ENCODE peak calls at places on chromosomes 5 and 9, in six cellular contexts. One of them, this sample, is unnamed.

GRCh38 chr5:154829589-154830218 is 20.7 kb downstream of the FAXDC2 start:
- DNase-seq in lower leg skin: no peak
- DNase-seq in skeletal muscle cell: no peak
- DNase-seq in GM23338: no peak
- DNase-seq in WERI-Rb-1: no peak
- DNase-seq in pancreas: no peak
- DNase-seq in this sample: no peak

GRCh38 chr5:105475401-105475800 is 1912.8 kb upstream of the NUDT12 start:
- DNase-seq in lower leg skin: no peak
- DNase-seq in skeletal muscle cell: no peak
- DNase-seq in GM23338: no peak
- DNase-seq in WERI-Rb-1: no peak
- DNase-seq in pancreas: peak; percentile 33
- DNase-seq in this sample: no peak

GRCh38 chr9:126122901-126123616 is 203.6 kb upstream of the MVB12B start:
- DNase-seq in lower leg skin: peak; percentile 46
- DNase-seq in skeletal muscle cell: no peak
- DNase-seq in GM23338: no peak
- DNase-seq in WERI-Rb-1: no peak
- DNase-seq in pancreas: no peak
- DNase-seq in this sample: no peak

GRCh38 chr5:178624626-178625546 is 2.0 kb downstream of the CLK4 start:
- DNase-seq in lower leg skin: no peak
- DNase-seq in skeletal muscle cell: no peak
- DNase-seq in GM23338: peak; percentile 32
- DNase-seq in WERI-Rb-1: no peak
- DNase-seq in pancreas: no peak
- DNase-seq in this sample: peak; percentile 7

GRCh38 chr5:117657591-117657990 is 1083.0 kb upstream of the SEMA6A start:
- DNase-seq in lower leg skin: no peak
- DNase-seq in skeletal muscle cell: peak; percentile 62
- DNase-seq in GM23338: no peak
- DNase-seq in WERI-Rb-1: no peak
- DNase-seq in pancreas: no peak
- DNase-seq in this sample: no peak

GRCh38 chr5:147616401-147616800 is 106.5 kb upstream of the DPYSL3 start:
- DNase-seq in lower leg skin: no peak
- DNase-seq in skeletal muscle cell: no peak
- DNase-seq in GM23338: no peak
- DNase-seq in WERI-Rb-1: no peak
- DNase-seq in pancreas: no peak
- DNase-seq in this sample: no peak

GRCh38 chr9:18071651-18072060 is 402.3 kb upstream of the ADAMTSL1 start:
- DNase-seq in lower leg skin: no peak
- DNase-seq in skeletal muscle cell: no peak
- DNase-seq in GM23338: no peak
- DNase-seq in WERI-Rb-1: no peak
- DNase-seq in pancreas: no peak
- DNase-seq in this sample: no peak

GRCh38 chr9:5608298-5609254 is 20.3 kb upstream of the RIC1 start:
- DNase-seq in lower leg skin: no peak
- DNase-seq in skeletal muscle cell: no peak
- DNase-seq in GM23338: no peak
- DNase-seq in WERI-Rb-1: no peak
- DNase-seq in pancreas: no peak
- DNase-seq in this sample: peak; percentile 62

GRCh38 chr5:120239076-120239475 is 225.0 kb upstream of the PRR16 start:
- DNase-seq in lower leg skin: no peak
- DNase-seq in skeletal muscle cell: no peak
- DNase-seq in GM23338: no peak
- DNase-seq in WERI-Rb-1: no peak
- DNase-seq in pancreas: no peak
- DNase-seq in this sample: no peak

GRCh38 chr9:122797316-122798033 is 2.4 kb upstream of the OR1K1 start:
- DNase-seq in lower leg skin: peak; percentile 42
- DNase-seq in skeletal muscle cell: no peak
- DNase-seq in GM23338: no peak
- DNase-seq in WERI-Rb-1: no peak
- DNase-seq in pancreas: no peak
- DNase-seq in this sample: no peak

GRCh38 chr5:101728933-101729332 is 567.2 kb downstream of the SLCO4C1 start:
- DNase-seq in lower leg skin: no peak
- DNase-seq in skeletal muscle cell: no peak
- DNase-seq in GM23338: peak; percentile 60
- DNase-seq in WERI-Rb-1: no peak
- DNase-seq in pancreas: no peak
- DNase-seq in this sample: peak; percentile 9

GRCh38 chr9:132497731-132498130 is 84.7 kb upstream of the BARHL1 start:
- DNase-seq in lower leg skin: no peak
- DNase-seq in skeletal muscle cell: no peak
- DNase-seq in GM23338: no peak
- DNase-seq in WERI-Rb-1: no peak
- DNase-seq in pancreas: no peak
- DNase-seq in this sample: no peak

GRCh38 chr5:1748271-1748670 is 51.4 kb downstream of the MRPL36 start:
- DNase-seq in lower leg skin: peak; percentile 53
- DNase-seq in skeletal muscle cell: no peak
- DNase-seq in GM23338: no peak
- DNase-seq in WERI-Rb-1: no peak
- DNase-seq in pancreas: peak; percentile 22
- DNase-seq in this sample: no peak

GRCh38 chr9:134564431-134565170 is 77.0 kb upstream of the COL5A1 start:
- DNase-seq in lower leg skin: peak; percentile 68
- DNase-seq in skeletal muscle cell: peak; percentile 58
- DNase-seq in GM23338: no peak
- DNase-seq in WERI-Rb-1: no peak
- DNase-seq in pancreas: no peak
- DNase-seq in this sample: no peak

GRCh38 chr9:130718576-130718975 is 25.0 kb downstream of the EXOSC2 start:
- DNase-seq in lower leg skin: no peak
- DNase-seq in skeletal muscle cell: no peak
- DNase-seq in GM23338: no peak
- DNase-seq in WERI-Rb-1: no peak
- DNase-seq in pancreas: no peak
- DNase-seq in this sample: no peak

GRCh38 chr5:57302164-57302563 is 128.3 kb downstream of the GPBP1 start:
- DNase-seq in lower leg skin: no peak
- DNase-seq in skeletal muscle cell: no peak
- DNase-seq in GM23338: no peak
- DNase-seq in WERI-Rb-1: no peak
- DNase-seq in pancreas: no peak
- DNase-seq in this sample: peak; percentile 51

GRCh38 chr5:159877894-159878448 is 38.3 kb upstream of the ADRA1B start:
- DNase-seq in lower leg skin: no peak
- DNase-seq in skeletal muscle cell: no peak
- DNase-seq in GM23338: no peak
- DNase-seq in WERI-Rb-1: no peak
- DNase-seq in pancreas: no peak
- DNase-seq in this sample: no peak

GRCh38 chr9:132241840-132242620 is 80.2 kb downstream of the NTNG2 start:
- DNase-seq in lower leg skin: no peak
- DNase-seq in skeletal muscle cell: no peak
- DNase-seq in GM23338: peak; percentile 51
- DNase-seq in WERI-Rb-1: peak; percentile 44
- DNase-seq in pancreas: no peak
- DNase-seq in this sample: peak; percentile 59

GRCh38 chr9:38254756-38255155 is 137.7 kb upstream of the ALDH1B1 start:
- DNase-seq in lower leg skin: peak; percentile 65
- DNase-seq in skeletal muscle cell: no peak
- DNase-seq in GM23338: no peak
- DNase-seq in WERI-Rb-1: no peak
- DNase-seq in pancreas: no peak
- DNase-seq in this sample: no peak

GRCh38 chr5:139755892-139756671 is 39.5 kb upstream of the PSD2 start:
- DNase-seq in lower leg skin: no peak
- DNase-seq in skeletal muscle cell: no peak
- DNase-seq in GM23338: peak; percentile 83
- DNase-seq in WERI-Rb-1: peak; percentile 85
- DNase-seq in pancreas: no peak
- DNase-seq in this sample: no peak

GRCh38 chr5:175035882-175036533 is 311.6 kb downstream of the MSX2 start:
- DNase-seq in lower leg skin: no peak
- DNase-seq in skeletal muscle cell: no peak
- DNase-seq in GM23338: no peak
- DNase-seq in WERI-Rb-1: no peak
- DNase-seq in pancreas: no peak
- DNase-seq in this sample: no peak

GRCh38 chr5:534006-534742 is 9.9 kb upstream of the SLC9A3 start:
- DNase-seq in lower leg skin: no peak
- DNase-seq in skeletal muscle cell: no peak
- DNase-seq in GM23338: no peak
- DNase-seq in WERI-Rb-1: no peak
- DNase-seq in pancreas: peak; percentile 50
- DNase-seq in this sample: no peak

GRCh38 chr9:92600742-92601261 is 65.0 kb upstream of the ECM2 start:
- DNase-seq in lower leg skin: peak; percentile 82
- DNase-seq in skeletal muscle cell: no peak
- DNase-seq in GM23338: no peak
- DNase-seq in WERI-Rb-1: no peak
- DNase-seq in pancreas: no peak
- DNase-seq in this sample: no peak

GRCh38 chr5:179771496-179771895 is 22.3 kb upstream of the LTC4S start:
- DNase-seq in lower leg skin: no peak
- DNase-seq in skeletal muscle cell: no peak
- DNase-seq in GM23338: no peak
- DNase-seq in WERI-Rb-1: no peak
- DNase-seq in pancreas: no peak
- DNase-seq in this sample: no peak

GRCh38 chr5:6626494-6626893 is 6.3 kb downstream of the NSUN2 start:
- DNase-seq in lower leg skin: no peak
- DNase-seq in skeletal muscle cell: no peak
- DNase-seq in GM23338: no peak
- DNase-seq in WERI-Rb-1: no peak
- DNase-seq in pancreas: no peak
- DNase-seq in this sample: no peak

GRCh38 chr5:57476743-57477142 is 5.9 kb downstream of the ACTBL2 start:
- DNase-seq in lower leg skin: no peak
- DNase-seq in skeletal muscle cell: no peak
- DNase-seq in GM23338: no peak
- DNase-seq in WERI-Rb-1: no peak
- DNase-seq in pancreas: no peak
- DNase-seq in this sample: no peak

GRCh38 chr9:20940447-20941176 is 90.8 kb downstream of the HACD4 start:
- DNase-seq in lower leg skin: no peak
- DNase-seq in skeletal muscle cell: no peak
- DNase-seq in GM23338: no peak
- DNase-seq in WERI-Rb-1: no peak
- DNase-seq in pancreas: no peak
- DNase-seq in this sample: no peak

GRCh38 chr5:127072861-127073846 is at the start of gene C5orf63:
- DNase-seq in lower leg skin: peak; percentile 87
- DNase-seq in skeletal muscle cell: no peak
- DNase-seq in GM23338: peak; percentile 84
- DNase-seq in WERI-Rb-1: peak; percentile 71
- DNase-seq in pancreas: peak; percentile 83
- DNase-seq in this sample: peak; percentile 84
- H3K4me3 ChIP-seq in lower leg skin: peak within 1 kb of the TSS; percentile 45
- H3K4me3 ChIP-seq in skeletal muscle cell: peak within 1 kb of the TSS; percentile 50
- H3K4me3 ChIP-seq in GM23338: peak within 1 kb of the TSS; percentile 67
- H3K4me3 ChIP-seq in WERI-Rb-1: peak within 1 kb of the TSS; percentile 47
- H3K4me3 ChIP-seq in pancreas: peak within 1 kb of the TSS; percentile 73
- H3K4me3 ChIP-seq in this sample: peak within 1 kb of the TSS; percentile 73

GRCh38 chr9:37004424-37004935 is 29.6 kb downstream of the PAX5 start:
- DNase-seq in lower leg skin: no peak
- DNase-seq in skeletal muscle cell: no peak
- DNase-seq in GM23338: no peak
- DNase-seq in WERI-Rb-1: no peak
- DNase-seq in pancreas: no peak
- DNase-seq in this sample: peak; percentile 77

GRCh38 chr9:37002036-37002412 is 32.0 kb downstream of the PAX5 start:
- DNase-seq in lower leg skin: no peak
- DNase-seq in skeletal muscle cell: no peak
- DNase-seq in GM23338: no peak
- DNase-seq in WERI-Rb-1: no peak
- DNase-seq in pancreas: no peak
- DNase-seq in this sample: no peak

GRCh38 chr9:36999728-37000333 is 34.2 kb downstream of the PAX5 start:
- DNase-seq in lower leg skin: no peak
- DNase-seq in skeletal muscle cell: no peak
- DNase-seq in GM23338: peak; percentile 55
- DNase-seq in WERI-Rb-1: no peak
- DNase-seq in pancreas: no peak
- DNase-seq in this sample: peak; percentile 68

GRCh38 chr9:37001461-37001860 is 32.6 kb downstream of the PAX5 start:
- DNase-seq in lower leg skin: no peak
- DNase-seq in skeletal muscle cell: no peak
- DNase-seq in GM23338: no peak
- DNase-seq in WERI-Rb-1: no peak
- DNase-seq in pancreas: no peak
- DNase-seq in this sample: peak; percentile 79

GRCh38 chr9:37002413-37003217 is 31.5 kb downstream of the PAX5 start:
- DNase-seq in lower leg skin: no peak
- DNase-seq in skeletal muscle cell: no peak
- DNase-seq in GM23338: peak; percentile 60
- DNase-seq in WERI-Rb-1: no peak
- DNase-seq in pancreas: no peak
- DNase-seq in this sample: no peak
- H3K4me3 ChIP-seq in lower leg skin: no peak overlapping the region
- H3K4me3 ChIP-seq in skeletal muscle cell: no peak overlapping the region
- H3K4me3 ChIP-seq in GM23338: peak overlapping the region; percentile 69
- H3K4me3 ChIP-seq in WERI-Rb-1: no peak overlapping the region
- H3K4me3 ChIP-seq in pancreas: no peak overlapping the region
- H3K4me3 ChIP-seq in this sample: peak overlapping the region; percentile 59

GRCh38 chr5:52997424-52997823 is 8.3 kb downstream of the ITGA2 start:
- DNase-seq in lower leg skin: no peak
- DNase-seq in skeletal muscle cell: no peak
- DNase-seq in GM23338: no peak
- DNase-seq in WERI-Rb-1: no peak
- DNase-seq in pancreas: no peak
- DNase-seq in this sample: no peak

GRCh38 chr5:52995914-52996313 is 6.8 kb downstream of the ITGA2 start:
- DNase-seq in lower leg skin: no peak
- DNase-seq in skeletal muscle cell: no peak
- DNase-seq in GM23338: no peak
- DNase-seq in WERI-Rb-1: no peak
- DNase-seq in pancreas: no peak
- DNase-seq in this sample: no peak

GRCh38 chr5:52995095-52995494 is 5.9 kb downstream of the ITGA2 start:
- DNase-seq in lower leg skin: no peak
- DNase-seq in skeletal muscle cell: no peak
- DNase-seq in GM23338: no peak
- DNase-seq in WERI-Rb-1: no peak
- DNase-seq in pancreas: no peak
- DNase-seq in this sample: no peak

GRCh38 chr5:52998552-52999313 is 9.6 kb downstream of the ITGA2 start:
- DNase-seq in lower leg skin: no peak
- DNase-seq in skeletal muscle cell: no peak
- DNase-seq in GM23338: no peak
- DNase-seq in WERI-Rb-1: no peak
- DNase-seq in pancreas: no peak
- DNase-seq in this sample: no peak

GRCh38 chr5:52996966-52997365 is 7.8 kb downstream of the ITGA2 start:
- DNase-seq in lower leg skin: no peak
- DNase-seq in skeletal muscle cell: no peak
- DNase-seq in GM23338: no peak
- DNase-seq in WERI-Rb-1: no peak
- DNase-seq in pancreas: no peak
- DNase-seq in this sample: no peak
- H3K4me3 ChIP-seq in lower leg skin: no peak overlapping the region
- H3K4me3 ChIP-seq in skeletal muscle cell: no peak overlapping the region
- H3K4me3 ChIP-seq in GM23338: no peak overlapping the region
- H3K4me3 ChIP-seq in WERI-Rb-1: no peak overlapping the region
- H3K4me3 ChIP-seq in pancreas: no peak overlapping the region
- H3K4me3 ChIP-seq in this sample: no peak overlapping the region

GRCh38 chr5:79509244-79509880 is 4.6 kb downstream of the HOMER1 start:
- DNase-seq in lower leg skin: no peak
- DNase-seq in skeletal muscle cell: no peak
- DNase-seq in GM23338: no peak
- DNase-seq in WERI-Rb-1: no peak
- DNase-seq in pancreas: no peak
- DNase-seq in this sample: no peak
- H3K4me3 ChIP-seq in lower leg skin: no peak overlapping the region
- H3K4me3 ChIP-seq in skeletal muscle cell: no peak overlapping the region
- H3K4me3 ChIP-seq in GM23338: peak overlapping the region; percentile 76
- H3K4me3 ChIP-seq in WERI-Rb-1: no peak overlapping the region
- H3K4me3 ChIP-seq in pancreas: no peak overlapping the region
- H3K4me3 ChIP-seq in this sample: no peak overlapping the region